ENCODE peak calls at places on chromosomes 12 and 14, in ten cellular contexts. One of them, this sample, is unnamed.

GRCh38 chr14:78486621-78487020 is 316.4 kb downstream of the NRXN3 start:
- DNase-seq in AG09309: no peak
- DNase-seq in effector memory CD4-positive, alpha-beta T cell: no peak
- DNase-seq in IMR-90: no peak
- DNase-seq in fibroblast of lung: no peak
- DNase-seq in right atrium auricular region: no peak
- DNase-seq in fibroblast of mammary gland: no peak
- DNase-seq in SJCRH30: no peak
- DNase-seq in testis: no peak
- DNase-seq in AG04450: no peak
- DNase-seq in this sample: no peak

GRCh38 chr12:74365178-74365964 is 172.3 kb upstream of the ATXN7L3B start:
- DNase-seq in AG09309: no peak
- DNase-seq in effector memory CD4-positive, alpha-beta T cell: no peak
- DNase-seq in IMR-90: peak; percentile 33
- DNase-seq in fibroblast of lung: peak; percentile 47
- DNase-seq in right atrium auricular region: no peak
- DNase-seq in fibroblast of mammary gland: peak; percentile 68
- DNase-seq in SJCRH30: peak; percentile 63
- DNase-seq in testis: peak; percentile 72
- DNase-seq in AG04450: peak; percentile 11
- DNase-seq in this sample: peak; percentile 54

GRCh38 chr12:75623631-75624118 is 112.3 kb upstream of the KRR1 start:
- DNase-seq in AG09309: no peak
- DNase-seq in effector memory CD4-positive, alpha-beta T cell: no peak
- DNase-seq in IMR-90: peak; percentile 33
- DNase-seq in fibroblast of lung: peak; percentile 30
- DNase-seq in right atrium auricular region: no peak
- DNase-seq in fibroblast of mammary gland: peak; percentile 70
- DNase-seq in SJCRH30: peak; percentile 35
- DNase-seq in testis: no peak
- DNase-seq in AG04450: no peak
- DNase-seq in this sample: no peak

GRCh38 chr14:35669782-35670181 is 135.8 kb downstream of the INSM2 start:
- DNase-seq in AG09309: peak; percentile 2
- DNase-seq in effector memory CD4-positive, alpha-beta T cell: no peak
- DNase-seq in IMR-90: peak; percentile 87
- DNase-seq in fibroblast of lung: peak; percentile 63
- DNase-seq in right atrium auricular region: no peak
- DNase-seq in fibroblast of mammary gland: peak; percentile 30
- DNase-seq in SJCRH30: no peak
- DNase-seq in testis: no peak
- DNase-seq in AG04450: peak; percentile 26
- DNase-seq in this sample: no peak

GRCh38 chr12:28563286-28563685 is 373.0 kb downstream of the CCDC91 start:
- DNase-seq in AG09309: no peak
- DNase-seq in effector memory CD4-positive, alpha-beta T cell: no peak
- DNase-seq in IMR-90: no peak
- DNase-seq in fibroblast of lung: no peak
- DNase-seq in right atrium auricular region: no peak
- DNase-seq in fibroblast of mammary gland: peak; percentile 80
- DNase-seq in SJCRH30: no peak
- DNase-seq in testis: no peak
- DNase-seq in AG04450: no peak
- DNase-seq in this sample: no peak

GRCh38 chr12:25249951-25250738 is 584 bp downstream of the KRAS start:
- DNase-seq in AG09309: no peak
- DNase-seq in effector memory CD4-positive, alpha-beta T cell: peak; percentile 27
- DNase-seq in IMR-90: peak; percentile 20
- DNase-seq in fibroblast of lung: peak; percentile 20
- DNase-seq in right atrium auricular region: no peak
- DNase-seq in fibroblast of mammary gland: peak; percentile 10
- DNase-seq in SJCRH30: peak; percentile 56
- DNase-seq in testis: peak; percentile 46
- DNase-seq in AG04450: no peak
- DNase-seq in this sample: peak; percentile 84

GRCh38 chr12:70876952-70877351 is 43.6 kb downstream of the PTPRR start:
- DNase-seq in AG09309: no peak
- DNase-seq in effector memory CD4-positive, alpha-beta T cell: no peak
- DNase-seq in IMR-90: peak; percentile 0
- DNase-seq in fibroblast of lung: peak; percentile 54
- DNase-seq in right atrium auricular region: no peak
- DNase-seq in fibroblast of mammary gland: peak; percentile 87
- DNase-seq in SJCRH30: peak; percentile 16
- DNase-seq in testis: no peak
- DNase-seq in AG04450: no peak
- DNase-seq in this sample: no peak

GRCh38 chr14:95265106-95266094 is 54.3 kb downstream of the CLMN start:
- DNase-seq in AG09309: peak; percentile 23
- DNase-seq in effector memory CD4-positive, alpha-beta T cell: no peak
- DNase-seq in IMR-90: peak; percentile 93
- DNase-seq in fibroblast of lung: peak; percentile 99
- DNase-seq in right atrium auricular region: no peak
- DNase-seq in fibroblast of mammary gland: peak; percentile 99
- DNase-seq in SJCRH30: peak; percentile 92
- DNase-seq in testis: peak; percentile 31
- DNase-seq in AG04450: peak; percentile 59
- DNase-seq in this sample: peak; percentile 66

GRCh38 chr12:75814856-75815754 is 216.5 kb downstream of the PHLDA1 start:
- DNase-seq in AG09309: peak; percentile 93
- DNase-seq in effector memory CD4-positive, alpha-beta T cell: no peak
- DNase-seq in IMR-90: peak; percentile 98
- DNase-seq in fibroblast of lung: peak; percentile 97
- DNase-seq in right atrium auricular region: no peak
- DNase-seq in fibroblast of mammary gland: peak; percentile 97
- DNase-seq in SJCRH30: peak; percentile 31
- DNase-seq in testis: no peak
- DNase-seq in AG04450: peak; percentile 94
- DNase-seq in this sample: no peak

GRCh38 chr12:82651489-82651888 is 35.2 kb upstream of the TMTC2 start:
- DNase-seq in AG09309: no peak
- DNase-seq in effector memory CD4-positive, alpha-beta T cell: no peak
- DNase-seq in IMR-90: no peak
- DNase-seq in fibroblast of lung: no peak
- DNase-seq in right atrium auricular region: no peak
- DNase-seq in fibroblast of mammary gland: no peak
- DNase-seq in SJCRH30: no peak
- DNase-seq in testis: no peak
- DNase-seq in AG04450: no peak
- DNase-seq in this sample: no peak

GRCh38 chr14:101209594-101209993 is 306.1 kb upstream of the RTL1 start:
- DNase-seq in AG09309: no peak
- DNase-seq in effector memory CD4-positive, alpha-beta T cell: no peak
- DNase-seq in IMR-90: no peak
- DNase-seq in fibroblast of lung: no peak
- DNase-seq in right atrium auricular region: peak; percentile 0
- DNase-seq in fibroblast of mammary gland: no peak
- DNase-seq in SJCRH30: no peak
- DNase-seq in testis: no peak
- DNase-seq in AG04450: no peak
- DNase-seq in this sample: no peak

DNA sequence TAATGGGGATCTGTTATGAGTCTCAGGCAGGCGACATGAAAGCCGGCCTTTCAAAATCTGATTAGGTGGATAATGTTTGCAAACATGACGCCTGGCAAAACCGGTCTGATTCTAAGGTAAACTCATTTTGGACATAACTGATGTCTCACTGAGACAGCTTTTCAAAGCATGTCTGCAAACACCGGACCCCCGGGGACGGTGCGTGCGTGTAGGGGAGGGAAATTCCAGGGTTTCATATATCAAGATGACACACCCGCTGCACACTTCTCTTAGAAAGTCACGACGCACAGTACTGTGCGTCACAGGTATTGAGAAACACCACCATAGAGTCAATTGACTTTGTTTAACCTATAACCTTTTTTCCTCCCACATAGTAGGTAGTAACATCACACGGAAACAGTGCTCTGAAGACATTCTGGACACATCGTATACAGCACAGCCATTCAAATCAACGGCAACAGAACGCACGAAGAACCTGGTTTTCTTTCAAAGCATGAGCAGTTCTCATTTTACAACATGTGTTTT is 43.9 kb upstream of the TESC start:
- DNase-seq in AG09309: no peak
- DNase-seq in effector memory CD4-positive, alpha-beta T cell: no peak
- DNase-seq in IMR-90: peak; percentile 83
- DNase-seq in fibroblast of lung: peak; percentile 28
- DNase-seq in right atrium auricular region: no peak
- DNase-seq in fibroblast of mammary gland: no peak
- DNase-seq in SJCRH30: no peak
- DNase-seq in testis: no peak
- DNase-seq in AG04450: no peak
- DNase-seq in this sample: no peak
- H3K4me3 ChIP-seq in AG09309: no peak overlapping the region
- H3K4me3 ChIP-seq in effector memory CD4-positive, alpha-beta T cell: no peak overlapping the region
- H3K4me3 ChIP-seq in IMR-90: no peak overlapping the region
- H3K4me3 ChIP-seq in fibroblast of lung: no peak overlapping the region
- H3K4me3 ChIP-seq in right atrium auricular region: no peak overlapping the region
- H3K4me3 ChIP-seq in fibroblast of mammary gland: no peak overlapping the region
- H3K4me3 ChIP-seq in SJCRH30: no peak overlapping the region
- H3K4me3 ChIP-seq in testis: no peak overlapping the region
- H3K4me3 ChIP-seq in AG04450: no peak overlapping the region
- H3K4me3 ChIP-seq in this sample: no peak overlapping the region

GRCh38 chr14:56175773-56176172 is 57.6 kb downstream of the PELI2 start:
- DNase-seq in AG09309: no peak
- DNase-seq in effector memory CD4-positive, alpha-beta T cell: no peak
- DNase-seq in IMR-90: no peak
- DNase-seq in fibroblast of lung: no peak
- DNase-seq in right atrium auricular region: no peak
- DNase-seq in fibroblast of mammary gland: no peak
- DNase-seq in SJCRH30: no peak
- DNase-seq in testis: no peak
- DNase-seq in AG04450: no peak
- DNase-seq in this sample: no peak
- H3K4me3 ChIP-seq in AG09309: no peak overlapping the region
- H3K4me3 ChIP-seq in effector memory CD4-positive, alpha-beta T cell: no peak overlapping the region
- H3K4me3 ChIP-seq in IMR-90: no peak overlapping the region
- H3K4me3 ChIP-seq in fibroblast of lung: no peak overlapping the region
- H3K4me3 ChIP-seq in right atrium auricular region: no peak overlapping the region
- H3K4me3 ChIP-seq in fibroblast of mammary gland: no peak overlapping the region
- H3K4me3 ChIP-seq in SJCRH30: no peak overlapping the region
- H3K4me3 ChIP-seq in testis: no peak overlapping the region
- H3K4me3 ChIP-seq in AG04450: no peak overlapping the region
- H3K4me3 ChIP-seq in this sample: no peak overlapping the region

GRCh38 chr12:15726029-15726756 is 63.0 kb downstream of the EPS8 start:
- DNase-seq in AG09309: no peak
- DNase-seq in effector memory CD4-positive, alpha-beta T cell: no peak
- DNase-seq in IMR-90: no peak
- DNase-seq in fibroblast of lung: no peak
- DNase-seq in right atrium auricular region: no peak
- DNase-seq in fibroblast of mammary gland: no peak
- DNase-seq in SJCRH30: no peak
- DNase-seq in testis: no peak
- DNase-seq in AG04450: no peak
- DNase-seq in this sample: no peak

GRCh38 chr12:15731940-15732339 is 57.2 kb downstream of the EPS8 start:
- DNase-seq in AG09309: no peak
- DNase-seq in effector memory CD4-positive, alpha-beta T cell: no peak
- DNase-seq in IMR-90: no peak
- DNase-seq in fibroblast of lung: no peak
- DNase-seq in right atrium auricular region: no peak
- DNase-seq in fibroblast of mammary gland: no peak
- DNase-seq in SJCRH30: no peak
- DNase-seq in testis: no peak
- DNase-seq in AG04450: no peak
- DNase-seq in this sample: no peak

GRCh38 chr12:15726757-15727112 is 62.5 kb downstream of the EPS8 start:
- DNase-seq in AG09309: no peak
- DNase-seq in effector memory CD4-positive, alpha-beta T cell: no peak
- DNase-seq in IMR-90: no peak
- DNase-seq in fibroblast of lung: no peak
- DNase-seq in right atrium auricular region: no peak
- DNase-seq in fibroblast of mammary gland: no peak
- DNase-seq in SJCRH30: no peak
- DNase-seq in testis: no peak
- DNase-seq in AG04450: no peak
- DNase-seq in this sample: no peak

GRCh38 chr12:15729097-15729496 is 60.1 kb downstream of the EPS8 start:
- DNase-seq in AG09309: no peak
- DNase-seq in effector memory CD4-positive, alpha-beta T cell: no peak
- DNase-seq in IMR-90: no peak
- DNase-seq in fibroblast of lung: no peak
- DNase-seq in right atrium auricular region: no peak
- DNase-seq in fibroblast of mammary gland: no peak
- DNase-seq in SJCRH30: no peak
- DNase-seq in testis: no peak
- DNase-seq in AG04450: no peak
- DNase-seq in this sample: no peak

GRCh38 chr12:15728118-15728598 is 61.0 kb downstream of the EPS8 start:
- DNase-seq in AG09309: peak; percentile 69
- DNase-seq in effector memory CD4-positive, alpha-beta T cell: no peak
- DNase-seq in IMR-90: peak; percentile 80
- DNase-seq in fibroblast of lung: peak; percentile 76
- DNase-seq in right atrium auricular region: no peak
- DNase-seq in fibroblast of mammary gland: peak; percentile 91
- DNase-seq in SJCRH30: no peak
- DNase-seq in testis: no peak
- DNase-seq in AG04450: peak; percentile 21
- DNase-seq in this sample: no peak
- H3K4me3 ChIP-seq in AG09309: no peak overlapping the region
- H3K4me3 ChIP-seq in effector memory CD4-positive, alpha-beta T cell: no peak overlapping the region
- H3K4me3 ChIP-seq in IMR-90: no peak overlapping the region
- H3K4me3 ChIP-seq in fibroblast of lung: no peak overlapping the region
- H3K4me3 ChIP-seq in right atrium auricular region: no peak overlapping the region
- H3K4me3 ChIP-seq in fibroblast of mammary gland: no peak overlapping the region
- H3K4me3 ChIP-seq in SJCRH30: no peak overlapping the region
- H3K4me3 ChIP-seq in testis: no peak overlapping the region
- H3K4me3 ChIP-seq in AG04450: no peak overlapping the region
- H3K4me3 ChIP-seq in this sample: no peak overlapping the region

GRCh38 chr14:99325016-99325415 is 53.0 kb upstream of the BCL11B start:
- DNase-seq in AG09309: no peak
- DNase-seq in effector memory CD4-positive, alpha-beta T cell: no peak
- DNase-seq in IMR-90: no peak
- DNase-seq in fibroblast of lung: no peak
- DNase-seq in right atrium auricular region: no peak
- DNase-seq in fibroblast of mammary gland: no peak
- DNase-seq in SJCRH30: no peak
- DNase-seq in testis: no peak
- DNase-seq in AG04450: no peak
- DNase-seq in this sample: no peak

GRCh38 chr14:99324291-99324690 is 52.3 kb upstream of the BCL11B start:
- DNase-seq in AG09309: no peak
- DNase-seq in effector memory CD4-positive, alpha-beta T cell: no peak
- DNase-seq in IMR-90: no peak
- DNase-seq in fibroblast of lung: no peak
- DNase-seq in right atrium auricular region: peak; percentile 47
- DNase-seq in fibroblast of mammary gland: no peak
- DNase-seq in SJCRH30: no peak
- DNase-seq in testis: no peak
- DNase-seq in AG04450: no peak
- DNase-seq in this sample: no peak

GRCh38 chr14:99321955-99322730 is 50.1 kb upstream of the BCL11B start:
- DNase-seq in AG09309: no peak
- DNase-seq in effector memory CD4-positive, alpha-beta T cell: no peak
- DNase-seq in IMR-90: no peak
- DNase-seq in fibroblast of lung: no peak
- DNase-seq in right atrium auricular region: no peak
- DNase-seq in fibroblast of mammary gland: no peak
- DNase-seq in SJCRH30: no peak
- DNase-seq in testis: no peak
- DNase-seq in AG04450: no peak
- DNase-seq in this sample: no peak

GRCh38 chr14:99322731-99323599 is 51.0 kb upstream of the BCL11B start:
- DNase-seq in AG09309: no peak
- DNase-seq in effector memory CD4-positive, alpha-beta T cell: no peak
- DNase-seq in IMR-90: no peak
- DNase-seq in fibroblast of lung: no peak
- DNase-seq in right atrium auricular region: peak; percentile 43
- DNase-seq in fibroblast of mammary gland: peak; percentile 21
- DNase-seq in SJCRH30: no peak
- DNase-seq in testis: no peak
- DNase-seq in AG04450: no peak
- DNase-seq in this sample: no peak

GRCh38 chr14:99323603-99324185 is 51.7 kb upstream of the BCL11B start:
- DNase-seq in AG09309: no peak
- DNase-seq in effector memory CD4-positive, alpha-beta T cell: no peak
- DNase-seq in IMR-90: no peak
- DNase-seq in fibroblast of lung: no peak
- DNase-seq in right atrium auricular region: no peak
- DNase-seq in fibroblast of mammary gland: no peak
- DNase-seq in SJCRH30: no peak
- DNase-seq in testis: no peak
- DNase-seq in AG04450: no peak
- DNase-seq in this sample: no peak
- H3K4me3 ChIP-seq in AG09309: no peak overlapping the region
- H3K4me3 ChIP-seq in effector memory CD4-positive, alpha-beta T cell: no peak overlapping the region
- H3K4me3 ChIP-seq in IMR-90: no peak overlapping the region
- H3K4me3 ChIP-seq in fibroblast of lung: no peak overlapping the region
- H3K4me3 ChIP-seq in right atrium auricular region: no peak overlapping the region
- H3K4me3 ChIP-seq in fibroblast of mammary gland: no peak overlapping the region
- H3K4me3 ChIP-seq in SJCRH30: no peak overlapping the region
- H3K4me3 ChIP-seq in testis: no peak overlapping the region
- H3K4me3 ChIP-seq in AG04450: no peak overlapping the region
- H3K4me3 ChIP-seq in this sample: no peak overlapping the region